ENCODE peak calls at places on chromosomes 12 and 14, in seven cellular contexts. One of them, this sample, is unnamed.

GRCh38 chr12:42128327-42128726 is 16.3 kb downstream of the GXYLT1 start:
- DNase-seq in cardiac fibroblast: peak
- DNase-seq in C1 segment of cervical spinal cord: no peak
- DNase-seq in NCI-H187: no peak
- DNase-seq in foreskin fibroblast: no peak
- DNase-seq in progenitor cell of endocrine pancreas: no peak
- DNase-seq in T47D: no peak
- DNase-seq in this sample: no peak

GRCh38 chr12:7555752-7556151 is 52.2 kb upstream of the CD163 start:
- DNase-seq in cardiac fibroblast: peak
- DNase-seq in T47D: no peak
- DNase-seq in C1 segment of cervical spinal cord: no peak
- DNase-seq in NCI-H187: no peak
- DNase-seq in progenitor cell of endocrine pancreas: no peak
- DNase-seq in foreskin fibroblast: peak
- DNase-seq in this sample: no peak

GRCh38 chr12:101414533-101415119 is 7.1 kb upstream of the ARL1 start:
- DNase-seq in NCI-H187: peak
- DNase-seq in foreskin fibroblast: peak
- DNase-seq in T47D: peak
- DNase-seq in C1 segment of cervical spinal cord: no peak
- DNase-seq in cardiac fibroblast: peak
- DNase-seq in progenitor cell of endocrine pancreas: no peak
- DNase-seq in this sample: no peak

GRCh38 chr14:92325835-92326234 is 2.9 kb downstream of the SLC24A4 start:
- DNase-seq in cardiac fibroblast: no peak
- DNase-seq in NCI-H187: no peak
- DNase-seq in progenitor cell of endocrine pancreas: no peak
- DNase-seq in foreskin fibroblast: peak
- DNase-seq in T47D: no peak
- DNase-seq in C1 segment of cervical spinal cord: no peak
- DNase-seq in this sample: no peak

GRCh38 chr12:43370299-43370698 is 181.7 kb downstream of the ADAMTS20 start:
- DNase-seq in T47D: no peak
- DNase-seq in foreskin fibroblast: peak
- DNase-seq in cardiac fibroblast: peak
- DNase-seq in NCI-H187: no peak
- DNase-seq in progenitor cell of endocrine pancreas: no peak
- DNase-seq in C1 segment of cervical spinal cord: no peak
- DNase-seq in this sample: no peak

GRCh38 chr14:104708606-104709268 is 15.3 kb upstream of the ADSS1 start:
- DNase-seq in cardiac fibroblast: peak
- DNase-seq in T47D: peak
- DNase-seq in NCI-H187: peak
- DNase-seq in foreskin fibroblast: peak
- DNase-seq in C1 segment of cervical spinal cord: no peak
- DNase-seq in progenitor cell of endocrine pancreas: peak
- DNase-seq in this sample: peak

GRCh38 chr12:1324900-1325299 is 269.5 kb downstream of the FBXL14 start:
- DNase-seq in foreskin fibroblast: no peak
- DNase-seq in C1 segment of cervical spinal cord: no peak
- DNase-seq in T47D: no peak
- DNase-seq in cardiac fibroblast: no peak
- DNase-seq in progenitor cell of endocrine pancreas: no peak
- DNase-seq in NCI-H187: no peak
- DNase-seq in this sample: no peak

GRCh38 chr12:10278104-10278503 is 29.6 kb upstream of the KLRD1 start:
- DNase-seq in progenitor cell of endocrine pancreas: no peak
- DNase-seq in C1 segment of cervical spinal cord: no peak
- DNase-seq in NCI-H187: no peak
- DNase-seq in T47D: no peak
- DNase-seq in cardiac fibroblast: no peak
- DNase-seq in foreskin fibroblast: no peak
- DNase-seq in this sample: no peak

GRCh38 chr14:50801706-50802105 is 29.3 kb downstream of the NIN start:
- DNase-seq in cardiac fibroblast: peak
- DNase-seq in C1 segment of cervical spinal cord: no peak
- DNase-seq in NCI-H187: no peak
- DNase-seq in foreskin fibroblast: peak
- DNase-seq in T47D: no peak
- DNase-seq in progenitor cell of endocrine pancreas: no peak
- DNase-seq in this sample: no peak

GRCh38 chr14:52694761-52695480 is 437 bp downstream of the ERO1A start:
- DNase-seq in NCI-H187: peak
- DNase-seq in T47D: no peak
- DNase-seq in cardiac fibroblast: peak
- DNase-seq in C1 segment of cervical spinal cord: peak
- DNase-seq in progenitor cell of endocrine pancreas: peak
- DNase-seq in foreskin fibroblast: peak
- DNase-seq in this sample: peak

GRCh38 chr12:109267361-109267760 is 41.7 kb downstream of the FOXN4 start:
- DNase-seq in foreskin fibroblast: no peak
- DNase-seq in cardiac fibroblast: no peak
- DNase-seq in T47D: no peak
- DNase-seq in progenitor cell of endocrine pancreas: no peak
- DNase-seq in C1 segment of cervical spinal cord: no peak
- DNase-seq in NCI-H187: no peak
- DNase-seq in this sample: no peak

GRCh38 chr12:15520083-15520482 is 197.8 kb downstream of the PTPRO start:
- DNase-seq in C1 segment of cervical spinal cord: no peak
- DNase-seq in cardiac fibroblast: no peak
- DNase-seq in T47D: no peak
- DNase-seq in NCI-H187: no peak
- DNase-seq in progenitor cell of endocrine pancreas: no peak
- DNase-seq in foreskin fibroblast: no peak
- DNase-seq in this sample: no peak

GRCh38 chr12:6167327-6168280 is 32.6 kb upstream of the CD9 start:
- DNase-seq in T47D: no peak
- DNase-seq in C1 segment of cervical spinal cord: no peak
- DNase-seq in cardiac fibroblast: peak
- DNase-seq in foreskin fibroblast: peak
- DNase-seq in NCI-H187: no peak
- DNase-seq in progenitor cell of endocrine pancreas: no peak
- DNase-seq in this sample: no peak

GRCh38 chr12:126784328-126784921 is 1482.5 kb upstream of the TMEM132C start:
- DNase-seq in cardiac fibroblast: peak
- DNase-seq in T47D: peak
- DNase-seq in progenitor cell of endocrine pancreas: peak
- DNase-seq in C1 segment of cervical spinal cord: no peak
- DNase-seq in foreskin fibroblast: no peak
- DNase-seq in NCI-H187: peak
- DNase-seq in this sample: no peak

GRCh38 chr12:8549381-8549780 is 8.7 kb upstream of the CLEC4E start:
- DNase-seq in NCI-H187: no peak
- DNase-seq in progenitor cell of endocrine pancreas: no peak
- DNase-seq in cardiac fibroblast: no peak
- DNase-seq in T47D: no peak
- DNase-seq in C1 segment of cervical spinal cord: no peak
- DNase-seq in foreskin fibroblast: no peak
- DNase-seq in this sample: no peak

This sample was measured in upper lobe of left lung.